ENCODE peak calls at places on chromosomes 3 and 15, in seven cellular contexts. R is psoas muscle, B is transverse colon, M is tibial nerve, E is A549, Q is AG09309, C is endothelial cell of umbilical vein. I is an unnamed sample.

GRCh38 chr15:36811903-36812302 is 232.5 kb downstream of the CDIN1 start:
- DNase-seq in R (no peak), B (no peak), M (no peak), E (no peak), Q (no peak), C (peak), I (no peak)

GRCh38 chr3:191192941-191193340 is 6.1 kb upstream of the OSTN start:
- DNase-seq in R (no peak), B (no peak), M (no peak), E (no peak), Q (no peak), C (no peak), I (no peak)

GRCh38 chr3:129606522-129607390 is at the start of gene PLXND1:
- DNase-seq in R (peak), B (peak), M (peak), E (peak), Q (no peak), C (peak), I (peak)

GRCh38 chr3:195763843-195764825 is 43.4 kb downstream of the MUC20 start:
- DNase-seq in R (peak), B (no peak), M (no peak), E (no peak), Q (no peak), C (no peak), I (no peak)

GRCh38 chr3:171173732-171174131 is 147.2 kb upstream of the SLC2A2 start:
- DNase-seq in R (peak), B (no peak), M (no peak), E (no peak), Q (no peak), C (no peak), I (no peak)

GRCh38 chr3:100709840-100710235 is 544 bp downstream of the TFG start:
- DNase-seq in R (peak), B (peak), M (no peak), E (peak), Q (no peak), C (no peak), I (peak)

GRCh38 chr3:106877632-106878031 is 499.6 kb upstream of the CCDC54 start:
- DNase-seq in R (no peak), B (no peak), M (no peak), E (no peak), Q (no peak), C (no peak), I (no peak)

GRCh38 chr3:102483556-102483955 is 48.7 kb downstream of the ZPLD1 start:
- DNase-seq in R (no peak), B (no peak), M (no peak), E (no peak), Q (no peak), C (no peak), I (no peak)

GRCh38 chr3:164208846-164209245 is 869.5 kb downstream of the SI start:
- DNase-seq in R (no peak), B (no peak), M (no peak), E (no peak), Q (no peak), C (peak), I (peak)

GRCh38 chr3:183070892-183071291 is 28.4 kb downstream of the MCCC1 start:
- DNase-seq in R (no peak), B (no peak), M (no peak), E (no peak), Q (no peak), C (no peak), I (no peak)

GRCh38 chr3:62117903-62118548 is 255.3 kb downstream of the FEZF2 start:
- DNase-seq in R (no peak), B (no peak), M (no peak), E (no peak), Q (no peak), C (no peak), I (no peak)

GRCh38 chr3:63076357-63076756 is 201.1 kb upstream of the CADPS start:
- DNase-seq in R (no peak), B (no peak), M (no peak), E (no peak), Q (no peak), C (no peak), I (no peak)

GRCh38 chr3:5813521-5813920 is 626.0 kb downstream of the EDEM1 start:
- DNase-seq in R (no peak), B (no peak), M (no peak), E (no peak), Q (no peak), C (no peak), I (no peak)

GRCh38 chr15:60299452-60300047 is 98.2 kb downstream of the ANXA2 start:
- DNase-seq in R (no peak), B (peak), M (no peak), E (no peak), Q (no peak), C (no peak), I (peak)

GRCh38 chr3:127479449-127479848 is 111.1 kb downstream of the TPRA1 start:
- DNase-seq in R (peak), B (no peak), M (no peak), E (no peak), Q (no peak), C (no peak), I (no peak)

GRCh38 chr3:194691481-194692281 is 6.0 kb downstream of the FAM43A start:
- DNase-seq in R (no peak), B (no peak), M (no peak), E (no peak), Q (no peak), C (peak), I (peak)

GRCh38 chr3:27253831-27254230 is 115.4 kb downstream of the NEK10 start:
- DNase-seq in R (peak), B (peak), M (no peak), E (peak), Q (peak), C (peak), I (peak)

GRCh38 chr15:28096411-28096719 is 2.8 kb downstream of the OCA2 start:
- DNase-seq in R (no peak), B (no peak), M (no peak), E (no peak), Q (no peak), C (no peak), I (no peak)

GRCh38 chr3:112175037-112175436 is 42.0 kb upstream of the GCSAM start:
- DNase-seq in R (no peak), B (no peak), M (no peak), E (no peak), Q (no peak), C (no peak), I (no peak)

GRCh38 chr3:158768361-158768787 is 33.5 kb upstream of the MFSD1 start:
- DNase-seq in R (peak), B (peak), M (peak), E (peak), Q (no peak), C (peak), I (peak)

GRCh38 chr3:71195492-71195891 is 388.0 kb downstream of the FOXP1 start:
- DNase-seq in R (no peak), B (no peak), M (no peak), E (no peak), Q (peak), C (no peak), I (peak)

GRCh38 chr3:12351145-12351544 is 62.3 kb downstream of the PPARG start:
- DNase-seq in R (peak), B (no peak), M (no peak), E (no peak), Q (no peak), C (no peak), I (peak)

GRCh38 chr15:53580371-53580770 is 179.1 kb downstream of the WDR72 start:
- DNase-seq in R (no peak), B (peak), M (no peak), E (peak), Q (no peak), C (peak), I (no peak)

GRCh38 chr3:102378216-102378615 is 56.6 kb upstream of the ZPLD1 start:
- DNase-seq in R (no peak), B (no peak), M (no peak), E (no peak), Q (no peak), C (no peak), I (no peak)

GRCh38 chr15:69780981-69781380 is 316.7 kb downstream of the TLE3 start:
- DNase-seq in R (no peak), B (no peak), M (no peak), E (no peak), Q (no peak), C (no peak), I (no peak)

GRCh38 chr3:108546249-108546648 is 35.9 kb upstream of the MYH15 start:
- DNase-seq in R (no peak), B (no peak), M (no peak), E (no peak), Q (no peak), C (peak), I (peak)

GRCh38 chr3:108548886-108549285 is 38.5 kb upstream of the MYH15 start:
- DNase-seq in R (no peak), B (no peak), M (no peak), E (no peak), Q (no peak), C (no peak), I (no peak)

GRCh38 chr3:108548304-108548703 is 37.9 kb upstream of the MYH15 start:
- DNase-seq in R (no peak), B (no peak), M (no peak), E (no peak), Q (no peak), C (peak), I (peak)

GRCh38 chr3:108552267-108553159 is 36.7 kb downstream of the CIP2A start:
- DNase-seq in R (no peak), B (no peak), M (no peak), E (peak), Q (peak), C (peak), I (peak)

DNA sequence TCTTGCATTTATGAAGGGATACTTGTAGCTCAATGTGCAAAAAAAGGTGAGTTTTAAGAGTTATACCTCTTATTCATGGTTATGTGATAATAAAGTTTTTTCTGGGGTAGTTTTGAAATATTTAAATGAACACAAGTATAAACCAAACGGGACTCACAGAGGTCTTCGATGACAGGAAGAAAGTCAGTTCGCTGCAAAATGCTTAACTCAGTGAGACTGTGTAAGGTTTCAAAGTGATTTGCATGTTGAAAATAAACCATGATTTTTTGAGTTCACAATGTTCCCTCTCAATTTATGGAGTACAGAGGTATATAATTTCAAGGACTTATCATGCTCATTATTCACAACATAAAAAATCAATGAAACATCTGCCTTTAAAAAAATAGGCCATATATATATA is 36.3 kb upstream of the MYH15 start:
- DNase-seq in R (no peak), B (no peak), M (no peak), E (no peak), Q (no peak), C (no peak), I (no peak)
- H3K4me3 ChIP-seq in R (no peak), B (no peak), M (no peak), E (no peak), Q (no peak), C (no peak), I (peak)

GRCh38 chr3:43017038-43017437 is 37.9 kb downstream of the GASK1A start:
- DNase-seq in R (no peak), B (no peak), M (no peak), E (no peak), Q (no peak), C (no peak), I (no peak)
- H3K4me3 ChIP-seq in R (no peak), B (no peak), M (no peak), E (no peak), Q (no peak), C (no peak), I (no peak)

GRCh38 chr15:91311986-91312385 is 211.9 kb downstream of the SV2B start:
- DNase-seq in R (no peak), B (no peak), M (no peak), E (no peak), Q (no peak), C (no peak), I (no peak)
- H3K4me3 ChIP-seq in R (no peak), B (no peak), M (no peak), E (no peak), Q (no peak), C (no peak), I (no peak)

DNA sequence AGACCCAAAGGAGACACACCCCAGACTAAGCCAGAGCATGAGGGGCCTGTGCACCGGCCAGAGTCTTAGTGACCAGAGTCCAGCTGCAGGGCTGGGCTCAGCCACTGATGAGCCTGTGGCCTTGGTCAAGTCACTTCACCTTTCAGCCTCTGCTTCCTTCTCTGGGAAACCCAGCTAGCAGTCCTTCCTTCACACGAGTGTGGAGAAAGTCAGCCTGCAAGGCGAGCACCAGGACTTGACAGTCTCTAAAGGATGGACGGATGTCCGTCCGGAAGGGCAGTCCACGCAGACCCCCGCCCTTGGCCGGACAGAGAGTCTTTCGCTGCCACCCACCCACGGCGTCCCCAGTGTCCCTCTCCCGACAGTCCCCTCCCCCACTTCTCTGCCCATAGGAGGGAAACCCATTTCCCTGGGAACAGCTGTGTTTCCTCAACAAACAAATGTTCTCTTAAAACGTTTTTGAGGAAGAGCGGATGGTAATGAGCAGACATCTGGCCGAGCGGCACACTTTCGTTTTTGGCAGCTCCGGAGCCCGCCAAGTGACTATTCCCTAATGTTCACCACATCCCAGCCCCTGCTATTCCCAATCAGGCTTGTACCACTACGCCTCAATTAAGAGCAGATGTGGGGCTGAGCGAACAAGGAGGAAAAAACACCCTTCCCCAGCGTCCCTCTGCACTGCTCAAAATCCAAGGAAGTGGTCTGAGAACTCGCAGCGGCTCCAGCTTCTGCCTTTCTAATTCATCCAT is 129.1 kb upstream of the SMAD3 start:
- DNase-seq in R (peak), B (no peak), M (no peak), E (no peak), Q (no peak), C (no peak), I (peak)
- H3K4me3 ChIP-seq in R (peak), B (peak), M (peak), E (no peak), Q (peak), C (no peak), I (peak)

DNA sequence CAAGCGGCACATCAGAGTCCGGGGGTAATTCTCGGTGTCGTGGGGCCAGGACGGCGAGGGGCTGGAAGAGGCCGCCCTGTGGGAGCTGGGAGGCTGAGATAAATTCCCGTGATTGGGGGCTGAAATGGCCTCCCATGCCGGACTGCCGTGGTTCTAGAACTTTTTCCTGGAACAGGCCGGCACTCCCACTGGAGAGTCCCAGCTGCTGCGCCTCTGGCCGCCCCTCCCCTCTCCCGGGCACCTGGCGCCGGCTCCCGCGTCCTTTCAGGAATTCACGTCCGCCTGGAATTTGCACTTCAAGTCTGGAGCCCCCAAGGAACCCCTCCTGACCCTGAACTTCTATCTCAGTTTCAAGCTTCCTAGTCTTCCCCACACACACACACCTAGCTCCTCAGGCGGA is 10.8 kb upstream of the LRRC2 start:
- DNase-seq in R (no peak), B (no peak), M (no peak), E (no peak), Q (no peak), C (no peak), I (no peak)
- H3K4me3 ChIP-seq in R (peak), B (no peak), M (no peak), E (no peak), Q (no peak), C (no peak), I (no peak)